ENCODE peak calls at places on chromosomes 3 and 15, in nine cellular contexts. W, I, J, V, Y, O, Q, H and S are unnamed samples.

GRCh38 chr3:192986399-192986798 is 68.7 kb upstream of the MB21D2 start:
- DNase-seq in W (no peak), I (no peak), J (no peak), V (no peak), Y (no peak), O (no peak), Q (no peak), H (no peak), S (no peak)

GRCh38 chr3:16807981-16808380 is 76.8 kb upstream of the PLCL2 start:
- DNase-seq in W (no peak), I (no peak), J (no peak), V (no peak), Y (no peak), O (no peak), Q (no peak), H (no peak), S (no peak)

GRCh38 chr15:55917881-55918296 is 75.5 kb downstream of the NEDD4 start:
- DNase-seq in W (peak), I (no peak), J (no peak), V (peak), Y (no peak), O (no peak), Q (no peak), H (peak), S (no peak)

GRCh38 chr15:77959094-77959879 is 118.2 kb downstream of the TBC1D2B start:
- DNase-seq in W (peak), I (peak), J (peak), V (peak), Y (peak), O (peak), Q (peak), H (peak), S (peak)

GRCh38 chr15:66251065-66251789 is 2.3 kb downstream of the MEGF11 start:
- DNase-seq in W (no peak), I (no peak), J (no peak), V (no peak), Y (no peak), O (no peak), Q (no peak), H (no peak), S (no peak)

GRCh38 chr15:89003865-89004725 is 84.2 kb upstream of the ABHD2 start:
- DNase-seq in W (peak), I (no peak), J (no peak), V (peak), Y (peak), O (peak), Q (no peak), H (peak), S (no peak)

GRCh38 chr3:193800138-193801043 is 207.4 kb downstream of the OPA1 start:
- DNase-seq in W (no peak), I (no peak), J (no peak), V (no peak), Y (no peak), O (no peak), Q (no peak), H (no peak), S (no peak)

GRCh38 chr15:91696981-91697380 is 156.5 kb upstream of the SLCO3A1 start:
- DNase-seq in W (no peak), I (no peak), J (no peak), V (no peak), Y (no peak), O (no peak), Q (no peak), H (no peak), S (no peak)

GRCh38 chr3:171388537-171388936 is 71.7 kb downstream of the TNIK start:
- DNase-seq in W (no peak), I (no peak), J (no peak), V (no peak), Y (no peak), O (no peak), Q (no peak), H (no peak), S (no peak)

GRCh38 chr3:87437765-87438164 is 161.4 kb upstream of the POU1F1 start:
- DNase-seq in W (no peak), I (no peak), J (no peak), V (no peak), Y (no peak), O (no peak), Q (no peak), H (no peak), S (no peak)

GRCh38 chr3:43872901-43873300 is 182.2 kb downstream of the ABHD5 start:
- DNase-seq in W (no peak), I (no peak), J (no peak), V (peak), Y (no peak), O (no peak), Q (no peak), H (no peak), S (no peak)

GRCh38 chr3:138051946-138052802 is 42.2 kb downstream of the CLDN18 start:
- DNase-seq in W (peak), I (no peak), J (no peak), V (no peak), Y (peak), O (peak), Q (peak), H (peak), S (no peak)

GRCh38 chr15:33912326-33912725 is 56.0 kb upstream of the CHRM5 start:
- DNase-seq in W (no peak), I (no peak), J (no peak), V (no peak), Y (no peak), O (no peak), Q (no peak), H (no peak), S (no peak)

GRCh38 chr3:197613187-197613586 is 57.4 kb upstream of the BDH1 start:
- DNase-seq in W (no peak), I (no peak), J (peak), V (no peak), Y (no peak), O (no peak), Q (no peak), H (peak), S (no peak)

GRCh38 chr15:66703540-66703941 is 1.5 kb downstream of the SMAD6 start:
- DNase-seq in W (no peak), I (no peak), J (no peak), V (no peak), Y (peak), O (peak), Q (no peak), H (no peak), S (no peak)

GRCh38 chr3:127722928-127723603 is 50.3 kb downstream of the ABTB1 start:
- DNase-seq in W (no peak), I (no peak), J (no peak), V (no peak), Y (no peak), O (no peak), Q (no peak), H (no peak), S (no peak)

GRCh38 chr3:122969585-122970453 is 57.7 kb downstream of the SEMA5B start:
- DNase-seq in W (no peak), I (no peak), J (no peak), V (no peak), Y (no peak), O (no peak), Q (no peak), H (no peak), S (no peak)

GRCh38 chr3:165169368-165169767 is 26.8 kb downstream of the SLITRK3 start:
- DNase-seq in W (no peak), I (no peak), J (no peak), V (no peak), Y (no peak), O (no peak), Q (no peak), H (no peak), S (no peak)

GRCh38 chr3:4006288-4006687 is 207.1 kb downstream of the LRRN1 start:
- DNase-seq in W (no peak), I (no peak), J (no peak), V (no peak), Y (no peak), O (no peak), Q (no peak), H (no peak), S (no peak)

GRCh38 chr3:151085889-151086483 is 522 bp downstream of the MED12L start:
- DNase-seq in W (peak), I (no peak), J (no peak), V (no peak), Y (peak), O (peak), Q (peak), H (peak), S (no peak)

GRCh38 chr15:40093224-40093842 is 15.3 kb downstream of the BMF start:
- DNase-seq in W (peak), I (no peak), J (no peak), V (no peak), Y (no peak), O (no peak), Q (no peak), H (no peak), S (no peak)

GRCh38 chr3:99960123-99960878 is 142.6 kb downstream of the CMSS1 start:
- DNase-seq in W (no peak), I (no peak), J (no peak), V (no peak), Y (no peak), O (no peak), Q (no peak), H (no peak), S (no peak)

GRCh38 chr3:110568246-110568645 is 503.4 kb upstream of the NECTIN3 start:
- DNase-seq in W (no peak), I (no peak), J (no peak), V (no peak), Y (no peak), O (no peak), Q (no peak), H (no peak), S (no peak)

GRCh38 chr3:48155122-48155521 is 33.1 kb downstream of the CDC25A start:
- DNase-seq in W (no peak), I (no peak), J (no peak), V (no peak), Y (no peak), O (no peak), Q (no peak), H (no peak), S (no peak)

GRCh38 chr15:79170256-79170664 is 79.7 kb upstream of the RASGRF1 start:
- DNase-seq in W (no peak), I (no peak), J (no peak), V (no peak), Y (no peak), O (no peak), Q (no peak), H (no peak), S (no peak)

GRCh38 chr15:64134322-64134829 is 17.2 kb upstream of the SNX22 start:
- DNase-seq in W (no peak), I (no peak), J (no peak), V (peak), Y (no peak), O (no peak), Q (no peak), H (no peak), S (no peak)

GRCh38 chr3:124209426-124209825 is 217.5 kb upstream of the ROPN1 start:
- DNase-seq in W (no peak), I (no peak), J (no peak), V (no peak), Y (no peak), O (no peak), Q (no peak), H (no peak), S (no peak)

GRCh38 chr3:134325722-134326121 is 48.5 kb downstream of the AMOTL2 start:
- DNase-seq in W (no peak), I (no peak), J (no peak), V (no peak), Y (no peak), O (no peak), Q (no peak), H (no peak), S (peak)

GRCh38 chr15:31274496-31275330 is 51.9 kb upstream of the KLF13 start:
- DNase-seq in W (no peak), I (peak), J (no peak), V (peak), Y (no peak), O (no peak), Q (no peak), H (no peak), S (peak)

GRCh38 chr15:29433050-29433318 is 163.4 kb upstream of the NSMCE3 start:
- DNase-seq in W (no peak), I (no peak), J (no peak), V (no peak), Y (no peak), O (no peak), Q (no peak), H (no peak), S (no peak)